ENCODE peak calls at places on chromosome 1, in ten cellular contexts. N, I, E, O, Q, C, U, S, K and L are unnamed samples.

GRCh38 chr1:233664254-233664653 is 50.3 kb downstream of the KCNK1 start:
- DNase-seq in N (no peak), I (no peak), E (no peak), O (no peak), Q (no peak), C (no peak), U (no peak), S (no peak), K (no peak), L (no peak)

GRCh38 chr1:24596401-24596880 is 40.6 kb downstream of the NCMAP start:
- DNase-seq in N (no peak), I (no peak), E (no peak), O (no peak), Q (no peak), C (no peak), U (no peak), S (no peak), K (no peak), L (no peak)

GRCh38 chr1:53781654-53782053 is 42.7 kb upstream of the GLIS1 start:
- DNase-seq in N (no peak), I (no peak), E (no peak), O (no peak), Q (no peak), C (no peak), U (no peak), S (peak), K (no peak), L (no peak)

GRCh38 chr1:214634267-214634666 is 31.3 kb downstream of the CENPF start:
- DNase-seq in N (no peak), I (no peak), E (no peak), O (no peak), Q (no peak), C (no peak), U (no peak), S (no peak), K (no peak), L (no peak)

GRCh38 chr1:21246905-21247642 is 43.2 kb downstream of the ECE1 start:
- DNase-seq in N (no peak), I (no peak), E (no peak), O (no peak), Q (no peak), C (no peak), U (no peak), S (no peak), K (no peak), L (peak)

GRCh38 chr1:22892789-22893188 is 79.9 kb downstream of the LACTBL1 start:
- DNase-seq in N (no peak), I (no peak), E (no peak), O (no peak), Q (no peak), C (no peak), U (no peak), S (no peak), K (no peak), L (peak)

GRCh38 chr1:20439282-20439681 is 46.7 kb downstream of the CAMK2N1 start:
- DNase-seq in N (no peak), I (no peak), E (no peak), O (peak), Q (no peak), C (no peak), U (no peak), S (peak), K (no peak), L (no peak)

GRCh38 chr1:115880981-115881672 is 40.2 kb upstream of the NHLH2 start:
- DNase-seq in N (no peak), I (no peak), E (no peak), O (no peak), Q (no peak), C (no peak), U (no peak), S (no peak), K (no peak), L (no peak)